ENCODE peak calls at places on chromosomes 4 and X, in ten cellular contexts. A, W, I, X, R, S, N, Z, Q and J are unnamed samples.
A peak's percentile ranks its signal among the peaks of the same experiment; 100 is the strongest.

GRCh38 chr4:14856076-14856926 is 146.0 kb upstream of the CPEB2 start:
- DNase-seq in A (peak; percentile 54), S (peak; percentile 100), N (peak; percentile 84), Z (no peak), Q (no peak), I (peak; percentile 92), X (peak; percentile 100), R (no peak), W (peak; percentile 93), J (peak; percentile 99)

GRCh38 chr4:55661398-55662056 is 25.4 kb upstream of the NMU start:
- DNase-seq in I (no peak), Q (no peak), S (no peak), A (no peak), N (no peak), Z (no peak), X (no peak), W (no peak), R (no peak), J (no peak)

GRCh38 chr4:19386786-19387185 is 864.9 kb upstream of the SLIT2 start:
- DNase-seq in N (no peak), Z (no peak), R (no peak), W (no peak), A (no peak), I (no peak), Q (no peak), S (no peak), X (peak; percentile 46), J (no peak)

GRCh38 chr4:178689926-178690325 is 1247.7 kb upstream of the AGA start:
- DNase-seq in S (no peak), R (no peak), N (no peak), W (no peak), A (no peak), Z (no peak), X (no peak), I (no peak), Q (no peak), J (no peak)

GRCh38 chr4:114281561-114281960 is 302.1 kb upstream of the ARSJ start:
- DNase-seq in A (no peak), Q (no peak), S (peak; percentile 91), W (peak; percentile 64), I (no peak), R (no peak), N (no peak), Z (no peak), X (peak; percentile 97), J (peak; percentile 73)

GRCh38 chrX:148416142-148416541 is 84.3 kb upstream of the AFF2 start:
- DNase-seq in R (no peak), X (no peak), Q (no peak), Z (no peak), I (no peak), S (no peak), A (no peak), W (no peak), N (no peak), J (no peak)

GRCh38 chr4:121709766-121710405 is 13.1 kb upstream of the ANXA5 start:
- DNase-seq in W (no peak), Z (no peak), A (no peak), I (no peak), N (no peak), S (no peak), X (no peak), R (no peak), Q (no peak), J (no peak)

GRCh38 chr4:8247047-8247930 is 22.3 kb upstream of the HTRA3 start:
- DNase-seq in A (no peak), W (no peak), R (no peak), Z (no peak), Q (no peak), S (no peak), N (no peak), X (no peak), I (no peak), J (no peak)

GRCh38 chr4:184688447-184688846 is 38.9 kb downstream of the PRIMPOL start:
- DNase-seq in Z (no peak), A (peak; percentile 35), W (peak; percentile 71), N (no peak), X (peak; percentile 94), R (no peak), I (no peak), S (peak; percentile 95), Q (no peak), J (peak; percentile 92)

GRCh38 chr4:6771229-6771671 is 11.3 kb upstream of the KIAA0232 start:
- DNase-seq in I (no peak), Q (no peak), A (no peak), X (peak; percentile 36), Z (no peak), W (peak; percentile 29), N (no peak), S (peak; percentile 16), R (no peak), J (no peak)